ENCODE peak calls at places on chromosomes 7 and 10, in nine cellular contexts. O is cardiac muscle cell; Z is ovary; X is stomach; D is CD4-positive, CD25-positive, alpha-beta regulatory T cell; N is GM23248; A is fibroblast of lung; C is naive thymus-derived CD4-positive, alpha-beta T cell; Y is vagina. E is an unnamed sample.

GRCh38 chr7:158407581-158408331 is 179.9 kb downstream of the PTPRN2 start:
- DNase-seq in O (peak; percentile 38), A (peak; percentile 24), Y (no peak), X (no peak), C (no peak), D (peak; percentile 31), Z (no peak), N (peak; percentile 36), E (no peak)

GRCh38 chr7:280461-280860 is 9.5 kb upstream of the FOXL3 start:
- DNase-seq in X (no peak), D (no peak), Y (no peak), O (no peak), C (no peak), Z (no peak), N (no peak), A (no peak), E (no peak)

GRCh38 chr10:48691812-48692528 is 7.3 kb downstream of the WDFY4 start:
- DNase-seq in Z (no peak), N (no peak), D (no peak), A (no peak), O (no peak), X (no peak), Y (peak; percentile 67), C (no peak), E (no peak)

GRCh38 chr7:68258569-68258968 is 1261.9 kb downstream of the TYW1 start:
- DNase-seq in C (no peak), A (no peak), X (no peak), O (no peak), N (no peak), D (no peak), Y (peak; percentile 27), Z (no peak), E (no peak)

GRCh38 chr10:60032723-60033122 is 126.4 kb upstream of the CCDC6 start:
- DNase-seq in Z (no peak), O (peak; percentile 7), N (peak; percentile 47), A (peak; percentile 62), D (peak; percentile 66), X (peak; percentile 55), Y (no peak), C (peak; percentile 31), E (peak; percentile 43)

GRCh38 chr10:116787893-116788665 is 45.7 kb upstream of the HSPA12A start:
- DNase-seq in A (peak; percentile 70), O (peak; percentile 86), N (peak; percentile 78), Y (no peak), Z (peak; percentile 90), X (peak; percentile 74), C (peak; percentile 84), D (peak; percentile 76), E (peak; percentile 63)

GRCh38 chr10:38010150-38010903 is at the start of gene ZNF33A:
- DNase-seq in Y (peak; percentile 97), Z (peak; percentile 92), X (peak; percentile 95), D (peak; percentile 96), N (peak; percentile 91), A (peak; percentile 92), C (peak; percentile 95), O (peak; percentile 95), E (peak; percentile 89)

GRCh38 chr7:52749880-52750279 is 285.6 kb upstream of the POM121L12 start:
- DNase-seq in X (no peak), O (no peak), C (no peak), N (no peak), D (no peak), Y (no peak), A (no peak), Z (no peak), E (peak; percentile 43)

GRCh38 chr10:48769706-48770105 is 85.0 kb downstream of the WDFY4 start:
- DNase-seq in Z (no peak), C (no peak), D (no peak), X (no peak), A (no peak), N (no peak), O (no peak), Y (peak; percentile 27), E (no peak)

GRCh38 chr10:23643396-23643795 is 204.5 kb downstream of the OTUD1 start:
- DNase-seq in C (no peak), Z (no peak), D (no peak), A (peak; percentile 53), Y (no peak), O (no peak), X (no peak), N (peak; percentile 54), E (no peak)

GRCh38 chr10:21318768-21319167 is 206.7 kb downstream of the SKIDA1 start:
- DNase-seq in C (no peak), Y (no peak), Z (peak; percentile 58), A (peak; percentile 50), O (peak; percentile 45), D (no peak), N (peak; percentile 13), X (no peak), E (no peak)

GRCh38 chr10:60394444-60394843 is 4.8 kb upstream of the ANK3 start:
- DNase-seq in X (no peak), C (peak; percentile 31), O (no peak), A (no peak), D (peak; percentile 13), Y (no peak), Z (no peak), N (no peak), E (no peak)

GRCh38 chr7:12103948-12104347 is 107.1 kb upstream of the TMEM106B start:
- DNase-seq in N (no peak), Z (no peak), A (no peak), C (no peak), Y (no peak), O (no peak), D (no peak), X (no peak), E (no peak)
- H3K4me1 ChIP-seq in N (no peaks in the 10 kb centered on the region), Z (no peaks in the 10 kb centered on the region), A (no peaks in the 10 kb centered on the region), C (no peaks in the 10 kb centered on the region), Y (peaks cover 11% of the 10 kb centered on the region), O (no peaks in the 10 kb centered on the region), D (no peaks in the 10 kb centered on the region), X (no peaks in the 10 kb centered on the region), E (peaks cover 8% of the 10 kb centered on the region)

GRCh38 chr10:133285217-133285616 is 8.5 kb upstream of the ADAM8 start:
- DNase-seq in O (no peak), D (no peak), X (no peak), Z (no peak), Y (no peak), N (no peak), C (no peak), A (no peak), E (no peak)

GRCh38 chr10:133286366-133286765 is 9.7 kb upstream of the ADAM8 start:
- DNase-seq in Y (no peak), X (no peak), C (no peak), N (no peak), O (no peak), A (no peak), D (no peak), Z (no peak), E (no peak)

GRCh38 chr10:133289761-133290160 is 13.1 kb upstream of the ADAM8 start:
- DNase-seq in Y (no peak), X (no peak), O (no peak), A (no peak), N (no peak), Z (no peak), D (no peak), C (no peak), E (no peak)

GRCh38 chr10:133283931-133284330 is 7.3 kb upstream of the ADAM8 start:
- DNase-seq in O (no peak), A (no peak), D (no peak), C (no peak), X (no peak), N (no peak), Z (no peak), Y (no peak), E (no peak)

DNA sequence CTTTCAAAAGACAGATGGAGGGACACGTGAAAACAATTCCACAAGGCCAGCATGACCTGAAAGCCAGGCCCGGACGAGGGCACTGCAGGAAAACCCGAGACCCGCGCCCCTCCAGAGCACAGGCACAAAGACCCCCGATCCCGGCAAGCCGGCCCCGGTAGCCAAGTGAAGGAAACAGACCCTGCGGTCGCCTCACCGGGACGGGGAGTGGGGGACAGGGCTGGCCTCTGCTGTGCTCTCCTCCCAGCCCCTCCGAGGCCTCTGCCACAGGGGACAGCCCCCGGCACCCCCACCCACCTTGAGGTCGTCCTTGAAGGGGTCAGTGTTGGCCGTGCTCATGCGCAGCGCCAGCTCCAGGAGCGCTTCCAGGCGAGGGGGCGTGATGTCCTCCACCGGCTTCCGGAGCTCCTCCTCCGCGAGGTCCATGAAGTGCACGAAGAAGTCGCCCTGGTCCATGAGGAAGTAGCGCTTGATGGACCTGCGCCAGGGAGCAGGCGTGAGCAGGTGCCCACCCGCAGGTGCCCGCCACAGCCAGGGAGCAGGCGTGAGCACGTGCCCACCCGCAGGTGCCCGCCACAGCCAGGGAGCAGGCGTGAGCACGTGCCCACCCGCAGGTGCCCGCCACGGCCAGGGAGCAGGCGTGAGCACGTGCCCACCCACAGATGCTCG is 11.3 kb upstream of the ADAM8 start:
- DNase-seq in D (no peak), O (no peak), X (no peak), Z (no peak), N (no peak), A (no peak), Y (no peak), C (no peak), E (no peak)
- H3K36me3 ChIP-seq in D (peaks cover 75% of the 10 kb centered on the region), O (peaks cover 36% of the 10 kb centered on the region), X (peaks cover 90% of the 10 kb centered on the region), Z (no peaks in the 10 kb centered on the region), N (peaks cover 22% of the 10 kb centered on the region), A (peaks cover 50% of the 10 kb centered on the region), Y (peaks cover 84% of the 10 kb centered on the region), C (peaks cover 9% of the 10 kb centered on the region), E (peaks cover 54% of the 10 kb centered on the region)

DNA sequence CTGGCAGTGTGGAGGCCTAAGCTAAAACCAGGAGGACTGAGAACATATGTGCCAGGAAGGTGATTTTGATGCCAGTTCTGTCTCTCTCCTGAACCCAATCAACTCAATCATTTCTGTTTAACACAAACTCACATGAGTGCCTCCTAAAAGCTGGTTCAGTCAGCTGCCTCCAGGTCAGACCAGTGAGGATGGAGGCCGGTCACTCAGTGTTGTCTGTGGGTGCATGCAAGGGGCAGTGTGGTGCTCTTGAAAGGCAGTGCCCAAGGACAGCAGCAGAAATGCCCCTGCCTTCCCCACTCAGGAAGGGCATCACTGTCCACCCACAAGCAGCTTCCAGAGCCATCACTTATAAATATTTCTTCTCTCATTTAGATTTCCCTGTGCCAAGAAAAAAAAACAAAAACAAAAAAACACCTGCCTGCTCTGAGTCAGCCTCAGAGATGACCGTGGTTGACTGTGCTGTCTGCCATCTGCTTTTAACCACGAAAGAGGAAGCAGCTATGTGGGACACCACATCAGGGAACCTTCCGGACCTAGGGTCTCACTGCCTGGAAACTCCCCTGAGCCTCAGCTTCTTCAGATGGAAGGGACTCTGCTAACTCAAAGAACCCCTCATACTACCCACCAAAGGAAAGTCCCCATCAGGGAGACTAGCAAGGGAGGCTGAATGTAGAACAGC is 39.1 kb downstream of the VOPP1 start:
- DNase-seq in O (no peak), Z (no peak), X (no peak), C (peak; percentile 54), Y (no peak), D (peak; percentile 89), N (peak; percentile 67), A (no peak), E (no peak)
- H3K4me1 ChIP-seq in O (no peaks in the 10 kb centered on the region), Z (peaks cover 10% of the 10 kb centered on the region), X (peaks cover 36% of the 10 kb centered on the region), C (peaks cover 75% of the 10 kb centered on the region), Y (peaks cover 56% of the 10 kb centered on the region), D (peaks cover 85% of the 10 kb centered on the region), N (peaks cover 43% of the 10 kb centered on the region), A (peaks cover 25% of the 10 kb centered on the region), E (no peaks in the 10 kb centered on the region)

DNA sequence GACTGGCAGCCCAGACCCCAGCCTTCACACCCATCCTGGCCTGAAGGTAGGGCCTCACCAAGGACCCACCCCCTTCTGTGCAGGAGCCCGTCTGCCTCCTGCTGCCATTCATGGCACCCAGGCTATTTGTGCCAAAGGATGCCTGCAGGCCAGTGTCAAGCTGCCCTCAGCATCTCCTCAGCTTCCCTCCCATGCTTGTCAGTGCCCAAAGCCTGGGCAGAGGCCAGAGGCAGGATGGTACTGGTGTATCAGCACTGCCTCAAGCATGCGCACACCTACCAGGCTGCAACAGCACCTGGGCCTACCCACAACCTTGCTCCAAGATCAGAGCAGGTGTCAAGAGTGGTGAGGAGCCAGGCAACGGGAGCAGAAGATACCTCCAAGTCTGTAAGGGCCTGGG is 27.6 kb downstream of the SFTPA1 start:
- DNase-seq in N (no peak), X (no peak), O (no peak), D (no peak), Y (no peak), C (no peak), A (no peak), Z (no peak), E (no peak)
- H3K36me3 ChIP-seq in N (no peaks in the 10 kb centered on the region), X (no peaks in the 10 kb centered on the region), O (no peaks in the 10 kb centered on the region), D (no peaks in the 10 kb centered on the region), Y (no peaks in the 10 kb centered on the region), C (no peaks in the 10 kb centered on the region), A (no peaks in the 10 kb centered on the region), Z (no peaks in the 10 kb centered on the region), E (no peaks in the 10 kb centered on the region)